ENCODE peak calls at places on chromosomes 13 and 19, in four cellular contexts. R, M, D and X are unnamed samples.

GRCh38 chr19:45444318-45445041 is 20.8 kb upstream of the ERCC1 start:
- DNase-seq in R (peak), M (peak), D (peak), X (peak)

GRCh38 chr19:6765738-6766356 is 1.4 kb downstream of the SH2D3A start:
- DNase-seq in R (no peak), M (no peak), D (no peak), X (no peak)

GRCh38 chr19:44747739-44748425 is 626 bp upstream of the BCL3 start:
- DNase-seq in R (no peak), M (no peak), D (peak), X (no peak)

GRCh38 chr19:40355975-40356680 is 7.6 kb downstream of the PLD3 start:
- DNase-seq in R (no peak), M (no peak), D (no peak), X (peak)

GRCh38 chr19:55552620-55553019 is 7.3 kb upstream of the SBK3 start:
- DNase-seq in R (no peak), M (no peak), D (peak), X (no peak)

GRCh38 chr13:20702945-20703784 is at the start of gene IL17D:
- DNase-seq in R (peak), M (peak), D (no peak), X (peak)

GRCh38 chr13:45231722-45232121 is 30.9 kb upstream of the KCTD4 start:
- DNase-seq in R (peak), M (no peak), D (peak), X (peak)

GRCh38 chr13:60574706-60575105 is 177.7 kb downstream of the TDRD3 start:
- DNase-seq in R (no peak), M (no peak), D (no peak), X (no peak)

GRCh38 chr19:18785179-18786124 is 5.7 kb downstream of the COMP start:
- DNase-seq in R (peak), M (peak), D (peak), X (peak)

GRCh38 chr13:46206138-46206537 is 5.6 kb upstream of the LRRC63 start:
- DNase-seq in R (no peak), M (no peak), D (no peak), X (no peak)

GRCh38 chr13:97848886-97849285 is 104.6 kb upstream of the IPO5 start:
- DNase-seq in R (no peak), M (no peak), D (no peak), X (no peak)
- TF ChIP-seq CTCF in R (no peak), M (no peak), D (no peak), X (no peak)

GRCh38 chr13:110702089-110702488 is 3.8 kb downstream of the CARS2 start:
- DNase-seq in R (no peak), M (no peak), D (no peak), X (no peak)

GRCh38 chr13:110705356-110705825 is 525 bp downstream of the CARS2 start:
- DNase-seq in R (no peak), M (no peak), D (no peak), X (no peak)

GRCh38 chr13:110702591-110703526 is 3.1 kb downstream of the CARS2 start:
- DNase-seq in R (no peak), M (peak), D (peak), X (no peak)

GRCh38 chr13:110706570-110707378 is 858 bp upstream of the CARS2 start:
- DNase-seq in R (no peak), M (no peak), D (no peak), X (no peak)

DNA sequence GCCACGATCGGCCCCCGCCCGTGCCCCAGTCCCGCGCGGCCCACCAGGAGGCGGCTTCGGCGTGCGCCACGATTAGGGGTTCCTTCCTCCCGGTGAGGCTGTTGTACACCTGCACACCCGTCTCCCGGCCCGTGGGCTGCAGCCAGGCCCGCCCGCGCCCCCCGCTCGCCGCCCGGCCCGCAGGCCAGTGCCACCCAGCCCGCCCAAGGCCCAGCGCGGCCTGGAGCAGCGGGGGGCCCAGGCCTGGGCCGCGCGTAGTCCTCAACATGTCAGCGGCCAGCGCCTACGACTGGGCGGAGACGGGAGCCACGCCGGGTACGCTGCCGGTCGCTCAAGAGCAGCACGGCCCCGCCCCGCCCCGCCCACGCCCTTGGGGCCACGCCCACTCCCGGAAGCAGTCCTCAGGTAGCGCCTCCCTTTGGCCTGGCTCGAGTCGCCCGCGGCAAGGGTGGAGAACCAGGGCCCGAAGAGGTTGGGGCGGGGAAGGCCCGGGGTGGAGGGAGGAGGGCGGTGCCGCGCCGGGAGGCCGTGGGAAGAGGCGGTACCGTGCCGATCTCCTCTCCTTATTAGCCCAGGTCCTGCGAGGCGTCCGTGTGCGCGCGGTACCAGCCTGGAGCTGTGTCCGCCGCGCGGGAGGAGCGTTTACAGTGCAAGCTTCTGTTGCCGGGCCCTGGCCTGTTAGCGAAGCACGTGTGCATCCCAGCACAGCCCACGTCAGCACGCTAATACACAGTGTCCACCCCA is at the start of gene CARS2:
- DNase-seq in R (peak), M (peak), D (peak), X (peak)
- TF ChIP-seq CTCF in R (peak), M (no peak), D (no peak), X (peak)

GRCh38 chr13:75555836-75556235 is 6.2 kb downstream of the UCHL3 start:
- DNase-seq in R (no peak), M (no peak), D (no peak), X (no peak)
- TF ChIP-seq CTCF in R (no peak), M (no peak), D (no peak), X (no peak)

DNA sequence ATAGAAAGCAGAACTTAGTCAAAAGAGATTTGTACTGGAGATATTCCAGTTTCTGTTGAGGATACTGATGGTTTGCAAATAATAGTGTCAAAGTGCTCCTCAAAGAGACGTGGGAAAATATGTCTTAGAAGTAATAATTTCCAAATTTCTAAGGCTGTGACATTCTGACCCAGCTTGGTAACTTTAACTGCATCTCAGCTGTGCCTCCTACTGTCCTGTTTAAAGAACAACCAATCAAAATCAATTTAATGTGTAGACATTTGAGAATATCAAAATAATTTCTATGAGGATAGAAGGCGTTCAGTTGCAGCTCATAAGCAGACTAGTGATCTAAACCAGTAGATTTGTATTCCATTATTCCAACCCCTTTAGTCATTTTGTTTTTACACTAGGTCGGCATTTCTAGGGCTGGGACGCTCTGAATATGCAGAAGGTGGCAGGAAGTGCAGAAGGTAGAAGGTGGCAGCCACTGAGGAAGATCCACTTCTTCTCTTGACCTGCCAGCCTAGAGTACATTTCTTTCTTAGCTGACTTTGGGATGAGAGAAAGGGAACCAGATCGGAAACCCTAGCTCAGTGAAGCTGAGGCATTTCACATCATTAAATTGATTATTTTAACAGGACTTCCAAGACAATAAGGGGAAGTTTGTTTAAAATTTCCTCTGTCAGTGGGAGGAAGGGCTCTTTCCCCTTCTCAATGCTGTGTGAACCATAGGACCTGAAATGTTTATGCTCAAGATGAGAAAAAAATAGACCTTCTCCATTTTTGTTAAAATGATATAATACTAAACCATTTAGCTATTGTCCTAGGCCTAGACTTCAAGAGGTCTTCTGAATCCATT is 67.5 kb downstream of the COL4A1 start:
- DNase-seq in R (no peak), M (no peak), D (no peak), X (no peak)
- TF ChIP-seq CTCF in R (no peak), M (no peak), D (peak), X (no peak)

GRCh38 chr13:66994097-66994496 is 236.0 kb downstream of the PCDH9 start:
- DNase-seq in R (peak), M (peak), D (peak), X (peak)
- TF ChIP-seq CTCF in R (peak), M (peak), D (peak), X (peak)

GRCh38 chr19:33998739-33999345 is 173.5 kb upstream of the LSM14A start:
- DNase-seq in R (no peak), M (no peak), D (peak), X (no peak)
- TF ChIP-seq CTCF in R (no peak), M (peak), D (peak), X (no peak)